ENCODE peak calls at places on chromosomes 3 and 15, in six cellular contexts. Q is GM18507, Z is cardiac fibroblast, K is Daoy, F is AG10803, B is Panc1. L is an unnamed sample.

GRCh38 chr3:127775398-127776109 is 46.8 kb downstream of the MGLL start:
- DNase-seq in Q (no peak), Z (peak), K (peak), F (peak), B (no peak), L (peak)

GRCh38 chr3:67635806-67636205 is 18.6 kb downstream of the SUCLG2 start:
- DNase-seq in Q (no peak), Z (peak), K (no peak), F (peak), B (no peak), L (no peak)

GRCh38 chr3:116263842-116264545 is 181.3 kb downstream of the LSAMP start:
- DNase-seq in Q (no peak), Z (peak), K (peak), F (peak), B (no peak), L (peak)

GRCh38 chr3:84299329-84299728 is 659.5 kb upstream of the CADM2 start:
- DNase-seq in Q (no peak), Z (no peak), K (no peak), F (no peak), B (no peak), L (no peak)

GRCh38 chr3:1609416-1609815 is 489.2 kb upstream of the CNTN4 start:
- DNase-seq in Q (no peak), Z (no peak), K (no peak), F (no peak), B (no peak), L (no peak)

GRCh38 chr3:183400352-183400751 is 28.1 kb downstream of the MCF2L2 start:
- DNase-seq in Q (no peak), Z (no peak), K (no peak), F (no peak), B (no peak), L (no peak)

GRCh38 chr15:92011611-92012367 is 158.3 kb downstream of the SLCO3A1 start:
- DNase-seq in Q (no peak), Z (no peak), K (peak), F (peak), B (no peak), L (peak)

GRCh38 chr3:31661286-31661685 is 128.6 kb downstream of the STT3B start:
- DNase-seq in Q (no peak), Z (no peak), K (no peak), F (no peak), B (no peak), L (no peak)

GRCh38 chr3:192207661-192208060 is 519.7 kb downstream of the FGF12 start:
- DNase-seq in Q (no peak), Z (no peak), K (peak), F (no peak), B (no peak), L (peak)

GRCh38 chr15:101613130-101614000 is 38.8 kb downstream of the TM2D3 start:
- DNase-seq in Q (no peak), Z (peak), K (no peak), F (no peak), B (no peak), L (peak)